ENCODE peak calls at places on chromosomes 7 and 10, in four cellular contexts. R is NCI-H460, N is T-helper 9 cell, S is A549. B is an unnamed sample.

GRCh38 chr10:34145751-34146150 is 669.3 kb downstream of the PARD3 start:
- DNase-seq in R (no peak), N (no peak), S (no peak), B (no peak)

GRCh38 chr7:5423272-5423843 is at the start of gene TNRC18:
- DNase-seq in R (no peak), N (no peak), S (peak; percentile 38), B (no peak)

GRCh38 chr7:16975712-16976111 is 93.9 kb upstream of the AGR3 start:
- DNase-seq in R (no peak), N (no peak), S (no peak), B (no peak)

GRCh38 chr10:91077549-91078017 is 142.9 kb upstream of the PCGF5 start:
- DNase-seq in R (peak; percentile 24), N (no peak), S (no peak), B (no peak)

GRCh38 chr7:937851-938484 is 16.5 kb downstream of the ADAP1 start:
- DNase-seq in R (no peak), N (no peak), S (no peak), B (no peak)

GRCh38 chr10:69955211-69955805 is 97.3 kb upstream of the MACROH2A2 start:
- DNase-seq in R (no peak), N (no peak), S (no peak), B (no peak)

GRCh38 chr10:99977916-99978315 is 31.8 kb downstream of the DNMBP start:
- DNase-seq in R (no peak), N (no peak), S (no peak), B (no peak)

GRCh38 chr10:116777006-116777405 is 34.6 kb upstream of the HSPA12A start:
- DNase-seq in R (no peak), N (no peak), S (no peak), B (no peak)

GRCh38 chr7:17560966-17561365 is 262.5 kb downstream of the AHR start:
- DNase-seq in R (no peak), N (no peak), S (no peak), B (no peak)

GRCh38 chr10:13939391-13939790 is 352.6 kb downstream of the PRPF18 start:
- DNase-seq in R (no peak), N (no peak), S (no peak), B (no peak)